ENCODE peak calls at places on chromosome 20, in four cellular contexts. O is activated CD4-positive, CD25-positive, alpha-beta regulatory T cell; J is H54; L is NCI-H524. R is an unnamed sample.

GRCh38 chr20:2599265-2600060 is 53.0 kb upstream of the NOP56 start:
- DNase-seq in O (no peak), J (no peak), L (peak; percentile 88), R (no peak)

GRCh38 chr20:63273635-63274380 is 1.2 kb downstream of the ARFGAP1 start:
- DNase-seq in O (no peak), J (peak; percentile 92), L (no peak), R (no peak)

GRCh38 chr20:24966317-24967012 is 17.4 kb downstream of the CST7 start:
- DNase-seq in O (no peak), J (no peak), L (peak; percentile 38), R (no peak)

GRCh38 chr20:61044499-61044898 is 207.6 kb upstream of the CDH4 start:
- DNase-seq in O (no peak), J (no peak), L (no peak), R (no peak)

GRCh38 chr20:57246008-57246407 is 20.4 kb downstream of the BMP7 start:
- DNase-seq in O (no peak), J (no peak), L (no peak), R (no peak)

GRCh38 chr20:20827992-20828597 is 115.7 kb upstream of the RALGAPA2 start:
- DNase-seq in O (no peak), J (no peak), L (peak; percentile 78), R (no peak)

GRCh38 chr20:36653456-36653855 is 7.5 kb upstream of the SLA2 start:
- DNase-seq in O (no peak), J (no peak), L (peak; percentile 47), R (no peak)

GRCh38 chr20:22583773-22584629 is at the start of gene FOXA2:
- DNase-seq in O (no peak), J (no peak), L (no peak), R (no peak)

GRCh38 chr20:54340667-54341081 is 132.8 kb downstream of the PFDN4 start:
- DNase-seq in O (no peak), J (no peak), L (no peak), R (no peak)

GRCh38 chr20:11676618-11677289 is 240.9 kb upstream of the BTBD3 start:
- DNase-seq in O (no peak), J (peak; percentile 50), L (peak; percentile 53), R (no peak)

GRCh38 chr20:17609978-17610377 is 40.1 kb downstream of the DSTN start:
- DNase-seq in O (no peak), J (no peak), L (no peak), R (no peak)

GRCh38 chr20:50977066-50978045 is 18.7 kb downstream of the MOCS3 start:
- DNase-seq in O (no peak), J (no peak), L (no peak), R (no peak)

GRCh38 chr20:40669692-40670091 is 19.3 kb downstream of the MAFB start:
- DNase-seq in O (no peak), J (no peak), L (no peak), R (no peak)

GRCh38 chr20:2210646-2211556 is 84.9 kb upstream of the TGM3 start:
- DNase-seq in O (no peak), J (no peak), L (no peak), R (no peak)

GRCh38 chr20:37574199-37574890 is 46.7 kb upstream of the BLCAP start:
- DNase-seq in O (no peak), J (peak; percentile 56), L (no peak), R (no peak)

GRCh38 chr20:12928755-12929401 is 79.9 kb upstream of the SPTLC3 start:
- DNase-seq in O (no peak), J (peak; percentile 9), L (no peak), R (no peak)

GRCh38 chr20:53842301-53843099 is 227.9 kb downstream of the BCAS1 start:
- DNase-seq in O (no peak), J (no peak), L (no peak), R (no peak)

GRCh38 chr20:61771805-61772350 is 293.8 kb downstream of the TAF4 start:
- DNase-seq in O (no peak), J (no peak), L (no peak), R (no peak)

GRCh38 chr20:33167859-33168258 is at the start of gene BPIFA2:
- DNase-seq in O (no peak), J (no peak), L (no peak), R (no peak)

GRCh38 chr20:33284937-33285336 is 1.9 kb downstream of the BPIFB1 start:
- DNase-seq in O (no peak), J (no peak), L (no peak), R (no peak)

GRCh38 chr20:57610261-57610952 is 9.8 kb downstream of the ZBP1 start:
- DNase-seq in O (no peak), J (no peak), L (no peak), R (no peak)

GRCh38 chr20:37240337-37241055 is 21.1 kb downstream of the GHRH start:
- DNase-seq in O (no peak), J (no peak), L (no peak), R (no peak)

GRCh38 chr20:4227085-4227821 is 211.9 kb upstream of the RNF24 start:
- DNase-seq in O (no peak), J (peak; percentile 61), L (peak; percentile 54), R (no peak)